ENCODE peak calls at places on chromosomes 6 and 20, in four cellular contexts. L is heart right ventricle, W is fibroblast of lung, E is vagina. I is an unnamed sample.

GRCh38 chr20:37856932-37857660 is 45.8 kb upstream of the VSTM2L start:
- DNase-seq in L (no peak), W (peak; percentile 69), E (no peak), I (no peak)

GRCh38 chr6:155038104-155038503 is 43.0 kb downstream of the TIAM2 start:
- DNase-seq in L (no peak), W (no peak), E (peak; percentile 37), I (no peak)

GRCh38 chr6:19771753-19772336 is 65.3 kb upstream of the ID4 start:
- DNase-seq in L (no peak), W (peak; percentile 18), E (no peak), I (no peak)

GRCh38 chr6:109239192-109239917 is 142.9 kb downstream of the CD164 start:
- DNase-seq in L (no peak), W (no peak), E (no peak), I (no peak)

GRCh38 chr20:54292186-54292585 is 84.3 kb downstream of the PFDN4 start:
- DNase-seq in L (no peak), W (peak; percentile 75), E (no peak), I (no peak)

GRCh38 chr20:41174782-41175181 is 37.4 kb downstream of the PLCG1 start:
- DNase-seq in L (peak; percentile 46), W (peak; percentile 18), E (peak; percentile 79), I (no peak)

GRCh38 chr20:42572320-42573016 is 617.2 kb downstream of the PTPRT start:
- DNase-seq in L (no peak), W (no peak), E (no peak), I (no peak)

GRCh38 chr6:34242252-34243130 is 5.8 kb downstream of the HMGA1 start:
- DNase-seq in L (no peak), W (no peak), E (no peak), I (no peak)

GRCh38 chr6:87498048-87498447 is 25.3 kb downstream of the SLC35A1 start:
- DNase-seq in L (no peak), W (no peak), E (no peak), I (no peak)

GRCh38 chr20:3843490-3843889 is 3.1 kb upstream of the MAVS start:
- DNase-seq in L (no peak), W (peak; percentile 91), E (no peak), I (no peak)

GRCh38 chr20:50746138-50746940 is 15.0 kb downstream of the PARD6B start:
- DNase-seq in L (no peak), W (peak; percentile 27), E (peak; percentile 18), I (no peak)

GRCh38 chr6:157884756-157885155 is 61.7 kb downstream of the SNX9 start:
- DNase-seq in L (no peak), W (no peak), E (no peak), I (no peak)
- H3K27ac ChIP-seq in L (no peak overlapping the region), W (no peak overlapping the region), E (no peak overlapping the region), I (peak overlapping the region; percentile 75)

GRCh38 chr20:12482661-12483060 is 526.1 kb upstream of the SPTLC3 start:
- DNase-seq in L (no peak), W (peak; percentile 13), E (no peak), I (no peak)
- TF ChIP-seq CTCF in L (no peak), W (no peak), E (no peak), I (no peak)

GRCh38 chr20:35734777-35735649 is 7.0 kb downstream of the RBM39 start:
- DNase-seq in L (no peak), W (no peak), E (no peak), I (no peak)
- H3K36me3 ChIP-seq in L (peaks cover 84% of the 10 kb centered on the region), W (peaks cover 25% of the 10 kb centered on the region), E (peaks cover 4% of the 10 kb centered on the region), I (peaks cover 81% of the 10 kb centered on the region)

DNA sequence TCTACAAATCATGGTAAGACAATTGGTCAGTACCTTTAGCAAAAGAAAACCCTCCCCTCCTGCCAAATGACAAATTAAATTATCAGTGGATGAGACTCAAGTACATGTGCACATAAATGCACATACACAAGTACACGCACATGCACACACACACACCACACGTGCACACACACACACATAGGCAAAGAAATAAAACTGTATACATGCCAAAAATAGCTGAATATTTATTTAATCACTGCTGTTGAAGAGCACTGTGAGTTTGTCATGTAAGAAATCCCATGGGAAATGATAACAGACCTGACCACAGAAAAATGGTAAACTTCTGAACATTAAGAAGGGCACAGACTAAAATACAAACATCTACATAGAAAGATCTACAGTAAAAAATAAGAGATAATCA is 46.6 kb upstream of the TNFAIP3 start:
- DNase-seq in L (no peak), W (peak; percentile 62), E (no peak), I (no peak)
- H3K27ac ChIP-seq in L (no peak overlapping the region), W (no peak overlapping the region), E (no peak overlapping the region), I (peak overlapping the region; percentile 73)

DNA sequence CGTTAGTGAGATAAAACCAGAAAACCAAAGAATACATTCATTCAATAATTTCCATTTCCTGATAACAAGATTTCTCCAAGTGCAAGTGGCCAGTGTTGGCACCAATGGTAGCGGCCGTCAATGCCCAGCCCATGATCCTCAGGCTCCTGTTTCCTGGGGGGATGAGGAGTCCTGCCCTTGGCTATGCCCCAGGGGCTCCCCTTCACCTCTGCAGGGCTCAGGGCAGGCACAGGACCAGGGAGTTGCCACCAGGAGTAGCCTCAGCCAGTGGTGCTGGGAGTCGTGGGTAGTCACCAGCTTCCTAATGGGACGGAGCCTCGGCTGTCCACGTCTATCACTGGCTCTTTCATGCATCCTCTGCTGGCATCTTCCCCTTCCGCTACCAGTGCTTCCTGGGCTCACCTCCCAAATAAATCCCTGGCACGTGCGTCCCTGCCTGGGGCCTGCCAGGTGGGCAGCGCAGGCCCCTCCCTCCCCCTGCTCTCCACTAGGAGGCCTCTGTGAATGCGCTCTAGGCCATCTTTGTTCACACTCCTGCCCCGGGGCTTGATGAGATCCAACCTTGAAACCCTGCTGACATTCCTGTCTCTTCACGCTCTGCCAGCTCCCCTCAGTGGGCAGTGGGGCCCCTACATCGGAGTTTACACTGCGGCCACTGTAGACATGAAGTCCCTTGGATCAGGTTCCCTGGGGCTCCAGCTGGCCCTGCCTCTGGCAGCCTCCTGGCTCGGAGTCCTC is 215.7 kb downstream of the SYNDIG1 start:
- DNase-seq in L (no peak), W (no peak), E (no peak), I (no peak)
- TF ChIP-seq CTCF in L (no peak), W (no peak), E (no peak), I (no peak)

GRCh38 chr20:17654649-17655285 is 27.3 kb downstream of the RRBP1 start:
- DNase-seq in L (peak; percentile 46), W (peak; percentile 62), E (no peak), I (no peak)
- H3K36me3 ChIP-seq in L (peaks cover 3% of the 10 kb centered on the region), W (peaks cover 27% of the 10 kb centered on the region), E (no peaks in the 10 kb centered on the region), I (no peaks in the 10 kb centered on the region)

GRCh38 chr6:4491501-4492260 is 284.5 kb upstream of the CDYL start:
- DNase-seq in L (no peak), W (peak; percentile 11), E (no peak), I (no peak)
- H3K27ac ChIP-seq in L (no peak overlapping the region), W (no peak overlapping the region), E (no peak overlapping the region), I (no peak overlapping the region)

DNA sequence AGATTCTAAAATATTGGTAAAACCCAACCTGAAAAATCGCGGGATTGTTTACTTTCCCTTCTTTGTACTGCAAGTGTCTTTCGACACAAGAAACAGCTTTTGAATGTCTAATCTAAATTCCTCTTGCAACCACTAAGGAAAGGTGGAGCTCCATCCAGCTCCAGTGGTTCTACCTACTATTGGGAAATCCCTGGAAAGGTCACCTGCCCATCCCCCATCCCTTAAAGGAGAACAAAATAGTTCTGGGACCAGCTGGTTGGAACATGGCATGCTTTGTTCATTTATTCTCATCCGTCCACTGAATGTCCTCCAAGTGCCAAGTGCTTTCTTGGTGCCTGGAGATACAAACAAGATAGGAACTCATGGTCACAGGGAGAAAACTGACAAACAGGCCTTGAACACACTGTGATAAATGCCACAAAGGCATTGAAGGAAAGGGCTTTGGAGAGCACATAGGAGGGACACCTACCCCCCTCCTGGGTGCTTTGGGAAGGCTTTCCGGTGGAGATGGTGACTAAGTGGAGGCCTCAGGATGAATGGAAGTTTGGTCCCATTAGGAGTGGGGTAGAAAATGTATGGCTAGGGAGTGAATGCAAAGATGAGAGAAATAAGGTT is 2.3 kb upstream of the CITED2 start:
- DNase-seq in L (no peak), W (peak; percentile 68), E (no peak), I (no peak)
- TF ChIP-seq CTCF in L (no peak), W (no peak), E (no peak), I (no peak)